ENCODE peak calls at places on chromosome 15, in six cellular contexts. Q, B, E, C, H and L are unnamed samples.
A peak's percentile ranks its signal among the peaks of the same experiment; 100 is the strongest.

GRCh38 chr15:87744815-87745214 is 511.7 kb downstream of the NTRK3 start:
- DNase-seq in Q (no peak), B (no peak), E (no peak), C (no peak), H (no peak), L (no peak)

GRCh38 chr15:40269604-40270003 is 13.3 kb downstream of the ANKRD63 start:
- DNase-seq in Q (no peak), B (no peak), E (no peak), C (no peak), H (no peak), L (no peak)

GRCh38 chr15:61069369-61070075 is 159.6 kb downstream of the RORA start:
- DNase-seq in Q (peak; percentile 23), B (no peak), E (no peak), C (no peak), H (no peak), L (no peak)

GRCh38 chr15:80951941-80952340 is 37.7 kb downstream of the MESD start:
- DNase-seq in Q (no peak), B (no peak), E (peak; percentile 56), C (no peak), H (no peak), L (no peak)

GRCh38 chr15:38474155-38474757 is 20.3 kb downstream of the FAM98B start:
- DNase-seq in Q (peak; percentile 33), B (peak; percentile 78), E (no peak), C (peak; percentile 24), H (no peak), L (no peak)

GRCh38 chr15:44199393-44199792 is 4.3 kb upstream of the FRMD5 start:
- DNase-seq in Q (no peak), B (no peak), E (no peak), C (no peak), H (no peak), L (no peak)

GRCh38 chr15:84398763-84399701 is 163.5 kb downstream of the GOLGA6L4 start:
- DNase-seq in Q (no peak), B (no peak), E (peak; percentile 50), C (no peak), H (no peak), L (no peak)

GRCh38 chr15:58077427-58077826 is 11.9 kb upstream of the ALDH1A2 start:
- DNase-seq in Q (no peak), B (peak; percentile 9), E (no peak), C (no peak), H (no peak), L (no peak)

GRCh38 chr15:69891070-69891491 is 206.6 kb downstream of the TLE3 start:
- DNase-seq in Q (no peak), B (no peak), E (no peak), C (no peak), H (no peak), L (no peak)

GRCh38 chr15:31871887-31872281 is 158.4 kb upstream of the CHRNA7 start:
- DNase-seq in Q (no peak), B (no peak), E (no peak), C (no peak), H (no peak), L (no peak)

GRCh38 chr15:67381416-67382045 is 126.9 kb downstream of the IQCH start:
- DNase-seq in Q (no peak), B (no peak), E (no peak), C (no peak), H (no peak), L (no peak)

GRCh38 chr15:92449476-92449875 is 55.8 kb downstream of the ST8SIA2 start:
- DNase-seq in Q (no peak), B (no peak), E (no peak), C (no peak), H (no peak), L (no peak)

GRCh38 chr15:101621961-101622360 is 30.2 kb downstream of the TM2D3 start:
- DNase-seq in Q (no peak), B (no peak), E (no peak), C (no peak), H (no peak), L (no peak)

GRCh38 chr15:73142802-73143762 is 90.8 kb downstream of the NEO1 start:
- DNase-seq in Q (no peak), B (peak; percentile 3), E (no peak), C (no peak), H (no peak), L (no peak)

GRCh38 chr15:61784734-61785133 is 275.5 kb downstream of the VPS13C start:
- DNase-seq in Q (no peak), B (no peak), E (no peak), C (no peak), H (no peak), L (no peak)

GRCh38 chr15:83110361-83110760 is 2.9 kb downstream of the TM6SF1 start:
- DNase-seq in Q (no peak), B (no peak), E (no peak), C (no peak), H (no peak), L (no peak)

GRCh38 chr15:85380860-85381535 is 595 bp downstream of the AKAP13 start:
- DNase-seq in Q (no peak), B (no peak), E (peak; percentile 75), C (peak; percentile 46), H (peak; percentile 31), L (no peak)

GRCh38 chr15:71055461-71055860 is 59.8 kb upstream of the THSD4 start:
- DNase-seq in Q (no peak), B (no peak), E (no peak), C (no peak), H (no peak), L (no peak)

GRCh38 chr15:67512933-67513714 is 7.8 kb upstream of the C15orf61 start:
- DNase-seq in Q (no peak), B (no peak), E (no peak), C (no peak), H (no peak), L (no peak)

GRCh38 chr15:85485956-85486567 is 105.7 kb downstream of the AKAP13 start:
- DNase-seq in Q (peak; percentile 59), B (peak; percentile 88), E (no peak), C (peak; percentile 54), H (peak; percentile 32), L (no peak)

GRCh38 chr15:53808058-53808703 is 48.7 kb upstream of the WDR72 start:
- DNase-seq in Q (no peak), B (peak; percentile 5), E (no peak), C (no peak), H (no peak), L (no peak)

GRCh38 chr15:52709172-52709979 is 30.2 kb upstream of the ATOSA start:
- DNase-seq in Q (peak; percentile 12), B (peak; percentile 64), E (no peak), C (no peak), H (no peak), L (no peak)

GRCh38 chr15:101439285-101439919 is 50.1 kb downstream of the PCSK6 start:
- DNase-seq in Q (no peak), B (no peak), E (no peak), C (no peak), H (no peak), L (no peak)

GRCh38 chr15:73233623-73234022 is 135.1 kb downstream of the HCN4 start:
- DNase-seq in Q (no peak), B (no peak), E (no peak), C (no peak), H (no peak), L (no peak)

GRCh38 chr15:101489236-101489632 is 273 bp downstream of the PCSK6 start:
- DNase-seq in Q (peak; percentile 44), B (peak; percentile 13), E (no peak), C (no peak), H (no peak), L (no peak)

GRCh38 chr15:67248106-67248505 is 6.4 kb downstream of the AAGAB start:
- DNase-seq in Q (no peak), B (no peak), E (no peak), C (no peak), H (no peak), L (no peak)

DNA sequence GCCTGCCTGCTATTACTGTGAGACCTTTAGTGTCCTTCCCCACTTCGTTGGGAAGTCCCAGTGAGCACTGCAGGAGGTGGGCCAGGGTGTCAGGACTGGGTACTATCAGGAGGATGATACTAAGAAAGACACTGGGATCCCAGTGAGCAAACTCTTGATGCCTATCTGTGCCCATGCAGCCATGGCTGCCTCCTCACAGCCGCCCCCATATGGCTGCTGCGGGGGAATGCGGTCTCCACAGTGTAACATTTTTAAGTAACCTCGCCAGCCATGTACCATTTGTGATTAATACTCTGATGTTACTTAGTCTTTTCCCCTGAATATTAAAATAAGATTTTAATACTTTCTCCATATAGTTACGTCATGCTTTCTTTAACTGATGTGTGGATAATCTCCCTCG is 312.2 kb downstream of the RYR3 start:
- DNase-seq in Q (no peak), B (peak; percentile 2), E (no peak), C (no peak), H (no peak), L (no peak)
- TF ChIP-seq CTCF in Q (peak; percentile 20), B (peak; percentile 7), E (no peak), C (no peak), H (no peak), L (peak; percentile 15)

GRCh38 chr15:63450884-63451225 is 53.5 kb upstream of the USP3 start:
- DNase-seq in Q (no peak), B (no peak), E (no peak), C (no peak), H (no peak), L (no peak)
- TF ChIP-seq CTCF in Q (no peak), B (no peak), E (no peak), C (no peak), H (no peak), L (no peak)

GRCh38 chr15:89993344-89993743 is 7.8 kb upstream of the ZNF710 start:
- DNase-seq in Q (no peak), B (no peak), E (no peak), C (no peak), H (no peak), L (no peak)
- TF ChIP-seq CTCF in Q (no peak), B (no peak), E (no peak), C (no peak), H (no peak), L (no peak)

GRCh38 chr15:68874788-68875187 is 54.1 kb upstream of the ANP32A start:
- DNase-seq in Q (no peak), B (no peak), E (no peak), C (no peak), H (no peak), L (no peak)
- TF ChIP-seq CTCF in Q (no peak), B (no peak), E (no peak), C (no peak), H (no peak), L (peak; percentile 13)